ENCODE peak calls at places on chromosomes 16 and 17, in four cellular contexts. N is K562, S is GM12878, X is HCT116. B is an unnamed sample.

GRCh38 chr16:6777624-6778023 is 555.0 kb upstream of the RBFOX1 start:
- DNase-seq in N (no peak), X (no peak), S (no peak), B (no peak)

GRCh38 chr17:82838386-82839063 is 1.3 kb downstream of the ZNF750 start:
- DNase-seq in S (no peak), X (no peak), N (no peak), B (no peak)

GRCh38 chr16:73771196-73771595 is 525.4 kb upstream of the PSMD7 start:
- DNase-seq in X (no peak), S (no peak), N (no peak), B (no peak)

GRCh38 chr16:88941933-88942909 is 34.8 kb downstream of the CBFA2T3 start:
- DNase-seq in N (no peak), S (no peak), X (peak; percentile 36), B (no peak)

GRCh38 chr17:39400547-39401411 is 647 bp downstream of the FBXL20 start:
- DNase-seq in S (no peak), X (no peak), N (no peak), B (no peak)

GRCh38 chr17:38454528-38454927 is 26.3 kb downstream of the ARHGAP23 start:
- DNase-seq in S (no peak), X (peak; percentile 49), N (no peak), B (peak; percentile 25)

GRCh38 chr17:47949951-47950350 is 7.7 kb downstream of the PRR15L start:
- DNase-seq in S (no peak), N (no peak), X (no peak), B (no peak)

GRCh38 chr17:40329981-40330794 is 21.2 kb downstream of the RARA start:
- DNase-seq in S (no peak), N (no peak), X (no peak), B (no peak)

GRCh38 chr16:28596840-28597691 is at the start of gene SULT1A2:
- DNase-seq in N (peak; percentile 70), S (no peak), X (peak; percentile 26), B (no peak)

GRCh38 chr16:364595-365491 is 5.5 kb downstream of the MRPL28 start:
- DNase-seq in S (no peak), X (no peak), N (no peak), B (no peak)
- TF ChIP-seq SIN3A in S (no peak), X (no peak), N (no peak), B (no peak)

GRCh38 chr16:23803591-23804123 is 32.1 kb upstream of the PRKCB start:
- DNase-seq in N (peak; percentile 86), X (peak; percentile 57), S (no peak), B (peak; percentile 18)
- TF ChIP-seq SIN3A in N (no peak), X (no peak), S (no peak), B (no peak)

GRCh38 chr16:30473231-30474061 is 904 bp downstream of the ITGAL start:
- DNase-seq in S (no peak), X (no peak), N (no peak), B (no peak)
- TF ChIP-seq SIN3A in S (peak; percentile 59), X (no peak), N (no peak), B (no peak)

GRCh38 chr17:17783121-17783824 is 53.5 kb downstream of the SREBF1 start:
- DNase-seq in N (peak; percentile 51), S (peak; percentile 33), X (no peak), B (no peak)
- TF ChIP-seq SIN3A in N (no peak), S (no peak), X (no peak), B (no peak)

GRCh38 chr17:49249890-49250522 is 19.4 kb upstream of the PHOSPHO1 start:
- DNase-seq in N (no peak), X (no peak), S (no peak), B (no peak)

GRCh38 chr17:49247949-49248348 is 17.4 kb upstream of the PHOSPHO1 start:
- DNase-seq in X (no peak), N (no peak), S (no peak), B (no peak)

GRCh38 chr17:49244839-49245238 is 14.3 kb upstream of the PHOSPHO1 start:
- DNase-seq in S (no peak), X (no peak), N (no peak), B (no peak)

GRCh38 chr17:49252148-49252682 is 21.6 kb upstream of the PHOSPHO1 start:
- DNase-seq in N (peak; percentile 55), S (no peak), X (no peak), B (no peak)

GRCh38 chr17:49249292-49249794 is 18.8 kb upstream of the PHOSPHO1 start:
- DNase-seq in S (no peak), X (no peak), N (peak; percentile 68), B (no peak)
- TF ChIP-seq SIN3A in S (no peak), X (no peak), N (no peak), B (no peak)

GRCh38 chr17:8391711-8392110 is 5.9 kb downstream of the RNF222 start:
- DNase-seq in S (no peak), X (no peak), N (no peak), B (no peak)

GRCh38 chr17:8397636-8398035 is at the start of gene RNF222:
- DNase-seq in N (no peak), S (no peak), X (no peak), B (no peak)

GRCh38 chr17:8392274-8392673 is 5.4 kb downstream of the RNF222 start:
- DNase-seq in N (no peak), X (no peak), S (no peak), B (no peak)

GRCh38 chr17:8392674-8393469 is 4.8 kb downstream of the RNF222 start:
- DNase-seq in N (no peak), S (no peak), X (no peak), B (no peak)

GRCh38 chr17:8393470-8394231 is 4.0 kb downstream of the RNF222 start:
- DNase-seq in N (no peak), X (no peak), S (no peak), B (no peak)
- TF ChIP-seq SIN3A in N (no peak), X (no peak), S (no peak), B (no peak)

DNA sequence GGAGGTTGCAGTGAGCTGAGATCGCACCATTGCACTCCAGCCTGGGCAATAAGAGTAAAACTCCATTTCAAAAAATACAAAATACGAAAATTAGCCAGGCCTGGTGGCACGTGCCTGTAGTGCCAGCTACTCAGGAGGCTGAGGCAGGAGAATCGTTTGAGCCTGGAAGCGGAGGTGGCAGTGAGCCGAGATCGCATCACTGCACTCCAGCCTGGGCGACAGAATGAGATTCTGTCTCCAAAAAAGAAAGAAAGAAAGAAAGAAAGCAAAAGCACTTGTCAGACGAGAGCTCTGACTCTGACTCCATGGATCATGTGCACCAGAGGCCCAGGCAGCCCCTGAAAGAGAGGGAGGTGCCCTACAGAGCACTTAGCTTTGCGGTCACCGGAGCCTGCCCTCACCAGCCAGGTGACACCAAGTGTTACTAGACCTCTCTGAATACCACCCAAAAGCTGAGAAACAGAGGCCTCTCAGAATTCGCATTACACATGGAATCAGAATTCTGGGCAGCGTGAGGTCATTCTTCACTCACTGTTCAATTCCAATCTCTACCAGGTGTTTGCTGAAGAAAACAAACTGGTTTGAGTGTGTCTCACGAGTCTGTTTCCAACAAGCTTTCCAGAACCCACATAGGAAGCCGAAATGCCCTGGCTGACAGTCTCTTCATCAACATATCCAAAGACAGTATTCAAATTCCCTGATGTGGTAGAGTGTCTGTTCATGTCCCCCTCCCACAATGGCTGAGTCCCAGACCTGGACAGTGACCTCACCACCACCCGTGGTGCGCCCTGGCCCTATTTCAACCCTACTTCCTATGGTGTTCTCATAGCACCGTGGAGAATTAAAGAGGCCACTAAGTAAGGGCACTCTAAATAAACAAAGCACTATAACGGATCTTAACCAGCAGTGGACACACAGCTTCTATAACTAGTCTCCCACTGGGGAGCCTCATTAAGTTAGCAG is 1.5 kb downstream of the FLCN start:
- DNase-seq in S (no peak), X (no peak), N (no peak), B (no peak)
- TF ChIP-seq SIN3A in S (no peak), X (no peak), N (no peak), B (no peak)

GRCh38 chr16:12625716-12626115 is 178.0 kb downstream of the CPPED1 start:
- DNase-seq in X (no peak), S (no peak), N (no peak), B (no peak)
- TF ChIP-seq SIN3A in X (no peak), S (no peak), N (no peak), B (no peak)

B was measured in Panc1.